ENCODE peak calls at places on chromosomes 12 and 14, in six cellular contexts. U, W, Q, R, E and T are unnamed samples.

GRCh38 chr12:61282790-61283575 is 977.2 kb upstream of the USP15 start:
- DNase-seq in Q (no peak), R (no peak), W (no peak), U (no peak), E (peak; percentile 0), T (no peak)

GRCh38 chr12:41188058-41188840 is at the start of gene PDZRN4:
- DNase-seq in E (no peak), Q (peak; percentile 13), W (no peak), R (peak; percentile 16), U (no peak), T (no peak)

GRCh38 chr12:107818984-107819383 is 44.5 kb downstream of the ASCL4 start:
- DNase-seq in E (peak; percentile 79), Q (no peak), W (no peak), U (no peak), R (no peak), T (peak; percentile 3)

GRCh38 chr12:27615331-27615891 is 80.8 kb upstream of the REP15 start:
- DNase-seq in E (peak; percentile 86), W (no peak), Q (no peak), R (no peak), U (peak; percentile 59), T (no peak)

GRCh38 chr14:74868739-74869138 is 7.2 kb downstream of the PROX2 start:
- DNase-seq in W (no peak), R (no peak), Q (no peak), E (no peak), U (no peak), T (no peak)

GRCh38 chr12:88579941-88580871 is at the start of gene KITLG:
- DNase-seq in U (peak; percentile 93), E (peak; percentile 76), Q (peak; percentile 86), W (peak; percentile 76), R (peak; percentile 82), T (no peak)

GRCh38 chr12:81668475-81668874 is 90.7 kb downstream of the PPFIA2 start:
- DNase-seq in E (peak; percentile 100), W (no peak), U (peak; percentile 77), Q (no peak), R (no peak), T (peak; percentile 56)

GRCh38 chr12:108596854-108597558 is 878 bp downstream of the TMEM119 start:
- DNase-seq in R (no peak), Q (no peak), U (no peak), W (no peak), E (no peak), T (no peak)

GRCh38 chr12:1391722-1392121 is 202.7 kb downstream of the FBXL14 start:
- DNase-seq in R (no peak), E (no peak), W (no peak), U (no peak), Q (no peak), T (no peak)

GRCh38 chr14:101780390-101780789 is 18.9 kb downstream of the PPP2R5C start:
- DNase-seq in U (no peak), E (no peak), R (no peak), Q (no peak), W (no peak), T (no peak)

GRCh38 chr14:21070083-21070609 is at the start of gene ARHGEF40:
- DNase-seq in Q (peak; percentile 81), E (peak; percentile 27), U (peak; percentile 54), W (no peak), R (peak; percentile 75), T (no peak)

GRCh38 chr12:47886471-47887240 is 18.1 kb downstream of the VDR start:
- DNase-seq in R (no peak), W (no peak), E (peak; percentile 77), U (no peak), Q (no peak), T (no peak)

GRCh38 chr14:69005432-69006148 is 26.5 kb upstream of the ACTN1 start:
- DNase-seq in U (peak; percentile 90), R (peak; percentile 73), Q (peak; percentile 29), E (peak; percentile 97), W (peak; percentile 56), T (peak; percentile 68)

GRCh38 chr14:69001375-69001774 is 22.3 kb upstream of the ACTN1 start:
- DNase-seq in W (no peak), E (no peak), R (no peak), U (no peak), Q (no peak), T (no peak)

GRCh38 chr14:69003626-69004025 is 24.5 kb upstream of the ACTN1 start:
- DNase-seq in U (no peak), R (no peak), Q (no peak), W (no peak), E (no peak), T (no peak)

GRCh38 chr14:69004731-69005431 is 25.8 kb upstream of the ACTN1 start:
- DNase-seq in R (no peak), W (no peak), U (peak; percentile 28), Q (no peak), E (peak; percentile 56), T (no peak)

DNA sequence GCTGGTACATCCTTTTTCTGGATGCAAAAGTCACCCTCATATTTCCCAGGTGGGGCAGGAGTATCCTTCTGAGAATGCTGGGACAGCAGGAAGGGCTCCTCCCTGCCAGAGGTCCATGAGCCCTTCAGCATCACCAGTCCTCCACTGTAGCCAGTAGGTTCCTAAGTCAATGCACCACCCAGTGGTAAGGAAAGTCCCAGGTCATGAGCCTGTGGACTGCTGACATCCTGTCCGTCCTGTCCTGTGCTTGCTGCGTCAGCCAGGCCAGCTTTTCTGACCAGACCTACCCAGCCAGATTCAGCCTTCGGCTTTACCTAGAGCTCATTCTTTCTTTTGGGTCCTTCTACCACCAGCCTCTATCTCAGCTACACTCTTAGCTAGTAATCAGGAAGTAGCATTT is 23.0 kb upstream of the ACTN1 start:
- DNase-seq in U (peak; percentile 39), W (no peak), E (no peak), Q (peak; percentile 20), R (no peak), T (no peak)
- TF ChIP-seq CTCF in U (peak; percentile 30), W (no peak), E (no peak), Q (peak; percentile 67), R (peak; percentile 43), T (peak; percentile 49)

DNA sequence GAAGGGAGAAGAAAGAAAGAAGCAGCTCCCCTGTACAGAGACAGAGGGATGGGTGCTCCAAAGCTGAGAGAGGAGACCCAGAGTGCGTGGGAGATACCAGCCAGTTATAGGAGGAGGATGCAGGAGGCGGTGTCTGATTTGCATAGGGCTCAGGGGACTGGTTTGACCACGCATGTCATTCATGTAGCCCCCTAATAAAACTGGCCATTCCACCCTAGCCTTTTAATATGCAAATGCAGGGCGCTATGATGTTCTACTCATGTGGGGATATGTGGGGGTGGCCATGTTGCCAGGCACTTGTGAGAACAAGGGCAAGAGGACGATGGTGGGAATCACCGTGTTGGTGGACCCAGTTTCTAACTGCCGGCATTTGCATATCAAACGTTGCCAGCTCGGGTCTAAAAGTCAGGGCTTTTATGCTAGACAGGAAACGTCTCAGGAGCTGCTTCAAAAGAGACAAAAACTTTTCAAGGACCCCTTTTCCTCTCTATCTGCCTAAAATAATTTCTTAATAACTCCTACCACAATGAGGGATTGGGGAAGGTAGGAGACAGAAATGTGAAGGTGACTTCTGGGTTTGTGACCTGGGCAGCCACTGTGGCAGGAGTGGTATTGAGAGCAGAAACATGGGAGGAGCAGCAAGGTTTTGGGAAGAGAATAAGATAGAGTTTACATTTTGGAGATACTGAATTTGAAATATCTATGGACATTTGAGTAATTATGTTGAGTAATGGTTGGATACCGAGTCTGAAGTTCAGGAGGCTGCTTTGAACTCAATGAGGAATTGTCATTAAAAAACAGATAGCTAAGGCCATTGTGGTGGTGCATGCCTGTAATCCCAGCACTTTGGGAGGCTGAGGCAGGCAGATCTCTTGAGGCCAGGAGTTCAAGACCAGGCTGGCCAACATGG is 2.2 kb upstream of the ATXN3 start:
- DNase-seq in R (no peak), Q (no peak), U (no peak), E (no peak), W (no peak), T (no peak)
- H3K4me3 ChIP-seq in R (peak overlapping the region; percentile 18), Q (no peak overlapping the region), U (no peak overlapping the region), E (no peak overlapping the region), W (no peak overlapping the region), T (no peak overlapping the region)

GRCh38 chr14:63212209-63212608 is 8.0 kb downstream of the RHOJ start:
- DNase-seq in Q (no peak), U (no peak), R (no peak), W (no peak), E (no peak), T (no peak)
- TF ChIP-seq CTCF in Q (no peak), U (no peak), R (no peak), W (no peak), E (no peak), T (peak; percentile 31)

GRCh38 chr12:111446631-111447570 is 41.2 kb downstream of the SH2B3 start:
- DNase-seq in R (no peak), W (peak; percentile 10), U (no peak), E (no peak), Q (no peak), T (no peak)
- H3K4me3 ChIP-seq in R (no peak overlapping the region), W (no peak overlapping the region), U (no peak overlapping the region), E (no peak overlapping the region), Q (no peak overlapping the region), T (no peak overlapping the region)